ENCODE peak calls at places on chromosomes 13 and 19, in five cellular contexts. U is effector memory CD4-positive, alpha-beta T cell; R is AG09319; W is activated CD4-positive, alpha-beta T cell treated with anti-CD3 and anti-CD28 coated beads for 4 hours; H is frontal cortex. O is an unnamed sample.

GRCh38 chr13:101326710-101327109 is 89.6 kb downstream of the NALCN start:
- DNase-seq in U (no peak), R (no peak), W (no peak), H (no peak), O (no peak)

GRCh38 chr19:15187026-15188007 is 13.5 kb downstream of the NOTCH3 start:
- DNase-seq in U (no peak), R (no peak), W (no peak), H (no peak), O (no peak)

GRCh38 chr13:107678075-107678689 is 537.2 kb downstream of the LIG4 start:
- DNase-seq in U (no peak), R (no peak), W (no peak), H (no peak), O (no peak)

GRCh38 chr13:26847281-26847680 is 86.7 kb upstream of the GPR12 start:
- DNase-seq in U (no peak), R (no peak), W (no peak), H (no peak), O (no peak)

GRCh38 chr19:29569038-29569911 is 36.8 kb upstream of the POP4 start:
- DNase-seq in U (no peak), R (no peak), W (no peak), H (no peak), O (no peak)

GRCh38 chr19:34244611-34245299 is 9.6 kb upstream of the GARRE1 start:
- DNase-seq in U (no peak), R (no peak), W (no peak), H (no peak), O (no peak)

GRCh38 chr13:36192166-36192565 is 22.2 kb downstream of the SOHLH2 start:
- DNase-seq in U (no peak), R (no peak), W (no peak), H (no peak), O (no peak)

GRCh38 chr13:105466376-105466775 is 1069.1 kb downstream of the EFNB2 start:
- DNase-seq in U (no peak), R (no peak), W (no peak), H (no peak), O (no peak)

O was measured in mucosa of gallbladder.